ENCODE peak calls at places on chromosomes 5 and 9, in ten cellular contexts. M is GM06990, G is left ventricle myocardium inferior, O is mammary epithelial cell, K is lower leg skin, Z is lower lobe of right lung, B is neural progenitor cell, P is Panc1, F is AG09309, N is tibial artery. X is an unnamed sample.

GRCh38 chr9:112332977-112333638 is at the start of gene PTBP3:
- DNase-seq in M (peak), G (peak), O (peak), K (peak), Z (peak), B (peak), P (no peak), F (no peak), N (peak), X (peak)

GRCh38 chr5:149195337-149195887 is 54.1 kb downstream of the ABLIM3 start:
- DNase-seq in M (no peak), G (peak), O (no peak), K (no peak), Z (no peak), B (no peak), P (no peak), F (no peak), N (no peak), X (no peak)

GRCh38 chr5:68240771-68241170 is 25.2 kb downstream of the PIK3R1 start:
- DNase-seq in M (no peak), G (no peak), O (no peak), K (no peak), Z (no peak), B (no peak), P (no peak), F (no peak), N (no peak), X (no peak)

GRCh38 chr5:92505925-92506324 is 1075.1 kb downstream of the NR2F1-AS1 start:
- DNase-seq in M (no peak), G (no peak), O (no peak), K (no peak), Z (no peak), B (no peak), P (no peak), F (no peak), N (no peak), X (peak)

GRCh38 chr5:174608631-174609097 is 115.7 kb upstream of the MSX2 start:
- DNase-seq in M (no peak), G (peak), O (no peak), K (peak), Z (peak), B (peak), P (no peak), F (no peak), N (peak), X (no peak)

GRCh38 chr5:180395540-180396274 is 42.6 kb upstream of the GFPT2 start:
- DNase-seq in M (no peak), G (no peak), O (no peak), K (no peak), Z (no peak), B (no peak), P (no peak), F (no peak), N (no peak), X (no peak)

GRCh38 chr5:53406630-53407316 is 73.7 kb upstream of the FST start:
- DNase-seq in M (no peak), G (no peak), O (peak), K (no peak), Z (no peak), B (no peak), P (peak), F (no peak), N (no peak), X (peak)

GRCh38 chr5:39200081-39200480 is 19.3 kb downstream of the FYB1 start:
- DNase-seq in M (no peak), G (no peak), O (no peak), K (no peak), Z (no peak), B (no peak), P (no peak), F (no peak), N (no peak), X (no peak)

GRCh38 chr9:761155-761792 is 80.2 kb upstream of the DMRT1 start:
- DNase-seq in M (no peak), G (no peak), O (no peak), K (no peak), Z (no peak), B (no peak), P (no peak), F (no peak), N (no peak), X (peak)

GRCh38 chr9:72464819-72465218 is 56.6 kb upstream of the TMC1 start:
- DNase-seq in M (no peak), G (no peak), O (no peak), K (no peak), Z (no peak), B (no peak), P (no peak), F (no peak), N (no peak), X (no peak)

GRCh38 chr5:175493726-175494125 is 15.4 kb downstream of the SFXN1 start:
- DNase-seq in M (no peak), G (no peak), O (no peak), K (no peak), Z (no peak), B (no peak), P (no peak), F (no peak), N (no peak), X (no peak)

GRCh38 chr5:34476941-34477565 is 179.1 kb upstream of the RAI14 start:
- DNase-seq in M (no peak), G (no peak), O (no peak), K (no peak), Z (no peak), B (no peak), P (no peak), F (no peak), N (no peak), X (no peak)

GRCh38 chr5:87851603-87852002 is 417.0 kb downstream of the TMEM161B start:
- DNase-seq in M (no peak), G (no peak), O (no peak), K (no peak), Z (no peak), B (no peak), P (no peak), F (no peak), N (no peak), X (no peak)

GRCh38 chr5:141492168-141492885 is 3.4 kb downstream of the PCDHGC5 start:
- DNase-seq in M (peak), G (no peak), O (no peak), K (no peak), Z (no peak), B (peak), P (no peak), F (no peak), N (no peak), X (no peak)

GRCh38 chr9:108117775-108118174 is 628.2 kb upstream of the KLF4 start:
- DNase-seq in M (no peak), G (no peak), O (no peak), K (no peak), Z (no peak), B (peak), P (no peak), F (no peak), N (no peak), X (no peak)

GRCh38 chr5:56838409-56839039 is 23.2 kb downstream of the MAP3K1 start:
- DNase-seq in M (peak), G (no peak), O (peak), K (no peak), Z (no peak), B (peak), P (no peak), F (peak), N (no peak), X (peak)

GRCh38 chr9:32525506-32525905 is 490 bp downstream of the RIGI start:
- DNase-seq in M (no peak), G (no peak), O (no peak), K (no peak), Z (no peak), B (no peak), P (no peak), F (no peak), N (no peak), X (peak)

DNA sequence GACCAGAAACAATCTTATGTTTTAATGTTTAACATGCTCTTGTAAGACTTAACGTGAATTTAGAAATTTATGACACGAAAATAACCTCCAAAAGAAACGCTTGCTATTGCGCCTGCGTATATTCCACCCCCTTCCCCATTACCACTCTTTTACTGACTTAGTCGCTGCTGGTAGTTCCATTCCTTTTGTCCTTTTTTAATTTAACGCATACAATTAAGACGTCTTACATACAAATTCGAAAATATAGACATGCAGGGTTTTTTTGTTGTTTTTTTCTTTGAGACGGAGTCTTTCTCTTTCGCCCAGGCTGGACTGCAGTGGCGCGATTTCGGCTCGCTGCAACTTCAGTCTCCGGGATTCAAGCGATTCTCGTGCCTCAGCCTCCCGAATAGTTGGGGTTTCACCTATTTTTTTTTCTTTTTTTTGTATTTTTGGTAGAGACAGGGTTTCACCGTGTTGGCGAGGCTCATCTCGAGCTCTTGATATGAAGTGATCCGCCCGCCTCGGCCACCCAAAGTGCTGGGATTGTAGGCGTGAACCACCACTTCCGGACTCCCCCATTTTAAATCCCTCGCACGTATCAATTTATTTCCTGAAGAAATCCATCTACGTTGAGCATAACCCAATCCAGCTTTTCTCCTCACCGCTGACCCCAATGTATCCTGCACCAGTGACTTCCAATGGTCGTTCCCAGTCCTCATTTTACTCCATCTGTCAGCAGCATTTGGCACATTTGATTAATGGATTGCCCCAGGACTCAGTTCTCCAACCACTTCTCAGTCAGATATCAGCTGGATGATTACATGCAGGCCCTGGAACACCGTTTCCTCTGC is 678 bp upstream of the MED7 start:
- DNase-seq in M (peak), G (peak), O (no peak), K (peak), Z (peak), B (no peak), P (peak), F (no peak), N (peak), X (peak)
- TF ChIP-seq CTCF in M (no peak), G (no peak), O (no peak), K (no peak), Z (no peak), B (no peak), P (no peak), F (no peak), N (no peak), X (no peak)

DNA sequence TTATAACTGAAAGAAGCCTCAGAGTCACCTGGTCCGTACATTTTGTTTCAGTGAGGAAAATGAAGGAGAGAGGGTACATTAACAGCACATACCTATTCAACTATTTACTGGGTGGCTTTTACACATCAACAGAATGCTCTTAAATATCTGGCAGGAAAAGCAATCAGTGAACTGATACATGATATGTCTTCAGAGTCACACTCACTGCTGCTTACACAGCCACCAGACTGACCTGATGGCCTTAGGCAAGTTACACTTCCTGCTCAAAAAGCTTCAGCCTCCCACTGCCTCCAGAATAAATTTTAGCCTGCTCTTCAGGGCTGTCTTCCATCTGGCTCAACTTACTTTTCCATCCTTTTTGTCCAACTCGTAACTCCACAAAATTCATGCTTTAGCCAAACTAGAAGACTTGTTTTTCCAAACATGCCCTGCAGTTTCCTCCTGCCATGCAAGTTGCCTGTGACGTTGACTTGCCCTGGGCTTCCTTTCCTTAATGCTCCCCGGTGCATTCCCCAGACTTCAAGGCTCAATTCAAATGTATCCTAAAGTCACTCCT is 10.7 kb downstream of the LOX start:
- DNase-seq in M (no peak), G (no peak), O (peak), K (no peak), Z (no peak), B (no peak), P (no peak), F (no peak), N (no peak), X (no peak)
- H3K4me3 ChIP-seq in M (no peak), G (no peak), O (no peak), K (no peak), Z (no peak), B (no peak), P (no peak), F (no peak), N (no peak), X (no peak)

GRCh38 chr5:58411372-58411771 is 48.5 kb downstream of the PLK2 start:
- DNase-seq in M (no peak), G (no peak), O (peak), K (no peak), Z (no peak), B (no peak), P (no peak), F (no peak), N (no peak), X (no peak)
- TF ChIP-seq CTCF in M (no peak), G (no peak), O (no peak), K (no peak), Z (no peak), B (no peak), P (no peak), F (no peak), N (no peak), X (no peak)

DNA sequence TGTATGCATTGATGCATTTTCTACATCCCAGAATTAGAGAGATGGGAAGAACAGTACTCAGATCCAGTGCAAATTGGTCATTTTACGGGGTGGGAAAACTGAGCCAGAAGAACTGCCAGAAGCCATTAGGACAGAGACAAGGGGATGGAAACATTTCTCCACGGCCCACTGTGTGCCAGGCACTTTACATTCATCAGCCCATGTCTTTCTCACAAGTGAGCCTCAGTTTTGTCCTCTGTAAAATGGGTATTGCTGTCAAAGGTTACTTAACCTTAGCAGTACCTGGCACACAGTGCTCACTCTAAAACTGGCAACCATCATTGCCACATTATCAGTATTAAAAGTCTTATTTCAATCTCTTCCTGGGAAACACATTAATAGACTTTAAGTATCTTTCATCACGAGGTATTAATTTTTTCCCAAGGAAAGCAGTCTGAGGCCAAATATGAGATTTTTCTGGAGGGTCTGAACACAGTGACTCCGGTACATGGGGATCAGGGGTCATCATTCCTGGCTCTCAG is 5.2 kb downstream of the DUSP1 start:
- DNase-seq in M (no peak), G (no peak), O (no peak), K (no peak), Z (no peak), B (no peak), P (no peak), F (no peak), N (peak), X (peak)
- H3K4me3 ChIP-seq in M (no peak), G (peak), O (no peak), K (no peak), Z (peak), B (peak), P (peak), F (no peak), N (peak), X (no peak)

DNA sequence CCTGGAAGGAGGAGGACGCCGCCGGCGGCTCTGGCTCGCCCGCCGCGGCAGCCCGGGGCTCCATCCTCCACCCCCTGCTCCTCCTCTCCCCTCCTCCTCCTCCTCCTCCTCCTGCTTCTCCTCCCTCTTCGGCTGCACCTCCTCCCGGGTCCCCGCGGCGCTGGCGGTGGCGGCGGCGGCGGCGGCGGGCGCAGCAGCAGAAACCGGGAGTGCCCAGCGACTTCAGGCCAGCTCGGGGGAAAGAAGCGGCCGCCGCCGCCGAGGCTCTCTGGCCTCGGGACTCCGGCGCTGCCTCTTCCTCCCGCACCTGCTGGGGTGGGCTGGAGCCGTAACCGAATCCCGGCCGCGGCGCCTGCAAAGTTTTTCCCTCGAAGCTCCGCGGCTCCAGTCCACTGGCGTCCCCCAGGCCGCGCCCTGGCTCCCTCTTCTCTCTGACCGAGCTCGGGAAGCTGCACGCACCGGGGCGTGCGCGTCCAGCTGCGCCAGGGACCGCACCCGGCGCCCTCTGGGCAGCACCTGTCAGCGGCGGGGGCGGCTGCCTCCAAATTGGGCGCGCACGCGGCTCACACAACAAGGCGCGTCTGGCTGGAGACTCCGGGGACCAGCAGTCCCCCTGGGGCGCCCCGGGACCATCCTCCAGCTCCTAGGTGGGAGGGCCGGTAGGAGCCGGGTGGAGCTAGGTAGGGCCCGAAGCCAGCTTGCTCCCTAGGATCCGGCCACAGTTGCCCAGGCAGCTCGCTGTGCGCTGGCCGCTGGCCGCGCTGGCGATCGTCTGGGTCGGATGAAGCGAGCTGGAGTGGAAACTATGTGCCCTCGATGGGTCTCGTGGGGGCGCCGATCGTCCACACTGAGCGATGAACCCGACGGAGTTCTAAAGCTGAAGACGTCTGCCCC is at the start of gene MCTP1:
- DNase-seq in M (peak), G (peak), O (peak), K (no peak), Z (peak), B (peak), P (no peak), F (no peak), N (no peak), X (no peak)
- TF ChIP-seq CTCF in M (peak), G (no peak), O (no peak), K (no peak), Z (no peak), B (no peak), P (peak), F (no peak), N (no peak), X (no peak)

GRCh38 chr9:3647652-3648051 is 121.9 kb upstream of the RFX3 start:
- DNase-seq in M (no peak), G (no peak), O (no peak), K (no peak), Z (no peak), B (no peak), P (no peak), F (no peak), N (no peak), X (no peak)

GRCh38 chr9:3646226-3646625 is 120.4 kb upstream of the RFX3 start:
- DNase-seq in M (no peak), G (no peak), O (no peak), K (no peak), Z (no peak), B (no peak), P (no peak), F (no peak), N (no peak), X (no peak)

GRCh38 chr9:3650994-3651622 is 125.3 kb upstream of the RFX3 start:
- DNase-seq in M (peak), G (no peak), O (no peak), K (no peak), Z (no peak), B (no peak), P (no peak), F (no peak), N (no peak), X (no peak)

GRCh38 chr9:3648722-3649121 is 122.9 kb upstream of the RFX3 start:
- DNase-seq in M (no peak), G (no peak), O (no peak), K (no peak), Z (no peak), B (no peak), P (no peak), F (no peak), N (no peak), X (no peak)

DNA sequence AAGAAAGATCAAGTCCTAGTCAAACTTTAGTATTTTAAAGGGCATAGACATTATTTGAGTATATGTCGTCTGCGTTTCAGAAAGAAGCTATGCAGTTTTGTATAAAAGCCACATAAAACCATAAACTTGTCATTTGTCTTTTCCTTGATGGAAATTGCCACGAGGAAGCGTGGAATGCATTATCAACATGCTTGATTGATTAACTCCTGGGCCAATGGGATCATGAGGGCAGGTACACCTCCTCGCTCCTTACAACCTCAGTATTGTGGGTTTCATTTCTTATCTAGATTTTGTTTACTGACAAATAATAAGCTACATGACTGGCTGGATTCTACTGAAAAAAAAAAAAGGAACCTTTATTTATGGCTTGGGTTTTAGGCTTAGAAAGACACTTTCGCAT is 122.5 kb upstream of the RFX3 start:
- DNase-seq in M (no peak), G (no peak), O (no peak), K (no peak), Z (no peak), B (no peak), P (no peak), F (no peak), N (no peak), X (no peak)
- H3K4me3 ChIP-seq in M (no peak), G (no peak), O (no peak), K (no peak), Z (no peak), B (no peak), P (no peak), F (no peak), N (no peak), X (no peak)

X was measured in fibroblast of pulmonary artery.